ENCODE peak calls at places on chromosomes 5 and 9, in nine cellular contexts. V is astrocyte of the spinal cord; I is cardiac muscle cell; B is GM23338; G is upper lobe of left lung; Q is CD4-positive, alpha-beta T cell; U is upper lobe of right lung; S is fibroblast of lung; L is GM12865. T is an unnamed sample.

GRCh38 chr9:114170792-114171461 is 15.6 kb downstream of the COL27A1 start:
- DNase-seq in V (no peak), I (no peak), S (no peak), L (no peak), G (no peak), U (no peak), Q (no peak), B (no peak), T (no peak)

GRCh38 chr5:128378636-128379035 is 159.4 kb downstream of the FBN2 start:
- DNase-seq in B (no peak), L (no peak), S (peak), Q (no peak), V (peak), U (no peak), I (no peak), G (no peak), T (no peak)

GRCh38 chr9:92969516-92970466 is 22.5 kb downstream of the FGD3 start:
- DNase-seq in V (no peak), S (no peak), I (no peak), L (no peak), B (no peak), U (peak), G (no peak), Q (peak), T (no peak)

GRCh38 chr5:141757402-141757801 is 75.4 kb upstream of the ARAP3 start:
- DNase-seq in B (peak), U (no peak), S (peak), I (peak), V (no peak), G (no peak), L (no peak), Q (no peak), T (no peak)

GRCh38 chr5:145117285-145117684 is 717.9 kb downstream of the PRELID2 start:
- DNase-seq in I (no peak), B (no peak), V (no peak), L (no peak), U (no peak), G (no peak), Q (no peak), S (no peak), T (no peak)

GRCh38 chr5:140018096-140018481 is 25.0 kb downstream of the NRG2 start:
- DNase-seq in I (no peak), B (no peak), S (no peak), V (no peak), Q (no peak), L (no peak), U (no peak), G (no peak), T (no peak)

GRCh38 chr5:159043551-159043950 is 56.2 kb downstream of the EBF1 start:
- DNase-seq in U (no peak), G (no peak), B (no peak), L (no peak), Q (no peak), I (no peak), S (no peak), V (no peak), T (no peak)

GRCh38 chr9:111661150-111661801 is at the start of gene GNG10:
- DNase-seq in I (peak), V (peak), L (peak), G (peak), Q (peak), S (peak), U (peak), B (peak), T (peak)

GRCh38 chr5:111583761-111584203 is 71.4 kb upstream of the STARD4 start:
- DNase-seq in U (no peak), G (no peak), L (no peak), V (no peak), B (no peak), S (peak), Q (no peak), I (peak), T (no peak)

GRCh38 chr9:81370650-81371049 is 318.7 kb downstream of the TLE1 start:
- DNase-seq in S (no peak), I (no peak), U (no peak), L (no peak), B (no peak), G (no peak), Q (no peak), V (no peak), T (no peak)

GRCh38 chr9:70143394-70144130 is 99.9 kb downstream of the MAMDC2 start:
- DNase-seq in B (no peak), I (no peak), S (no peak), U (no peak), G (no peak), L (no peak), Q (no peak), V (no peak), T (no peak)

GRCh38 chr9:95089916-95090791 is 227.4 kb downstream of the FANCC start:
- DNase-seq in I (no peak), L (no peak), U (no peak), B (no peak), V (no peak), G (no peak), Q (no peak), S (no peak), T (no peak)

GRCh38 chr9:132903574-132904495 is 25.1 kb downstream of the SPACA9 start:
- DNase-seq in V (peak), B (peak), G (no peak), U (no peak), I (no peak), L (no peak), S (no peak), Q (no peak), T (no peak)

GRCh38 chr5:56319281-56320242 is 86.4 kb upstream of the ANKRD55 start:
- DNase-seq in G (peak), S (peak), B (no peak), Q (no peak), V (peak), U (peak), L (peak), I (peak), T (no peak)

GRCh38 chr5:172690258-172691075 is 49.4 kb downstream of the NEURL1B start:
- DNase-seq in L (peak), S (no peak), G (no peak), U (no peak), V (no peak), B (no peak), I (peak), Q (no peak), T (no peak)

GRCh38 chr9:109704546-109704945 is 75.5 kb upstream of the PALM2AKAP2 start:
- DNase-seq in I (no peak), U (no peak), V (no peak), Q (no peak), B (no peak), L (no peak), G (no peak), S (no peak), T (no peak)

GRCh38 chr5:170503970-170504525 is at the start of gene KCNIP1:
- DNase-seq in U (no peak), I (no peak), V (no peak), B (peak), G (no peak), L (no peak), S (peak), Q (no peak), T (no peak)

GRCh38 chr5:68292316-68292715 is 76.8 kb downstream of the PIK3R1 start:
- DNase-seq in B (no peak), Q (no peak), L (no peak), I (no peak), G (no peak), V (peak), S (peak), U (no peak), T (no peak)

GRCh38 chr9:132027752-132028666 is 51.7 kb downstream of the MED27 start:
- DNase-seq in Q (no peak), B (no peak), S (no peak), G (peak), I (peak), U (no peak), V (no peak), L (no peak), T (no peak)

GRCh38 chr5:25020454-25020853 is 375.7 kb upstream of the CDH10 start:
- DNase-seq in B (peak), I (no peak), S (no peak), V (no peak), U (no peak), G (no peak), L (no peak), Q (no peak), T (no peak)

GRCh38 chr5:107472620-107473064 is 198.1 kb downstream of the EFNA5 start:
- DNase-seq in S (no peak), B (peak), U (no peak), G (no peak), L (no peak), V (no peak), I (no peak), Q (no peak), T (no peak)

GRCh38 chr9:124774131-124774978 is 2.6 kb upstream of the OLFML2A start:
- DNase-seq in L (peak), I (peak), G (peak), S (peak), U (peak), V (peak), B (peak), Q (peak), T (peak)

GRCh38 chr5:61332891-61333350 is 863 bp downstream of the ZSWIM6 start:
- DNase-seq in V (peak), Q (peak), G (peak), B (peak), U (peak), S (peak), I (peak), L (peak), T (no peak)

GRCh38 chr5:122581629-122582028 is 193.3 kb upstream of the SNX2 start:
- DNase-seq in S (no peak), I (no peak), V (no peak), L (no peak), B (no peak), G (no peak), Q (no peak), U (no peak), T (no peak)

GRCh38 chr9:127490831-127491230 is 39.5 kb downstream of the LRSAM1 start:
- DNase-seq in V (no peak), B (no peak), Q (no peak), U (no peak), S (no peak), G (no peak), L (no peak), I (no peak), T (no peak)

GRCh38 chr9:120875954-120876841 is 790 bp downstream of the PHF19 start:
- DNase-seq in S (peak), Q (peak), I (peak), L (peak), G (peak), B (peak), V (peak), U (peak), T (peak)

GRCh38 chr5:66164044-66164790 is 20.1 kb downstream of the SREK1 start:
- DNase-seq in S (no peak), G (no peak), L (no peak), U (no peak), B (no peak), I (peak), V (no peak), Q (no peak), T (no peak)

GRCh38 chr5:90613918-90614504 is 55.4 kb downstream of the ADGRV1 start:
- DNase-seq in B (no peak), L (no peak), G (no peak), Q (no peak), I (no peak), V (peak), S (peak), U (no peak), T (no peak)

GRCh38 chr9:87620727-87621322 is 105.1 kb upstream of the CTSL start:
- DNase-seq in I (no peak), S (no peak), G (no peak), U (no peak), Q (no peak), L (no peak), V (no peak), B (no peak), T (no peak)

GRCh38 chr5:53067641-53068040 is 41.9 kb downstream of the MOCS2 start:
- DNase-seq in U (no peak), G (no peak), Q (no peak), S (peak), I (peak), V (peak), B (no peak), L (no peak), T (no peak)

GRCh38 chr9:6552033-6552737 is 93.3 kb downstream of the GLDC start:
- DNase-seq in S (peak), L (no peak), B (peak), V (peak), U (no peak), Q (no peak), G (no peak), I (peak), T (no peak)

GRCh38 chr9:1057910-1058309 is 7.8 kb downstream of the DMRT2 start:
- DNase-seq in I (no peak), V (no peak), Q (no peak), G (no peak), L (peak), S (no peak), U (no peak), B (no peak), T (no peak)

GRCh38 chr5:68126871-68127270 is 88.7 kb upstream of the PIK3R1 start:
- DNase-seq in V (no peak), B (no peak), L (no peak), U (no peak), I (no peak), Q (no peak), G (no peak), S (no peak), T (no peak)

GRCh38 chr5:10557747-10558295 is 6.0 kb upstream of the ANKRD33B start:
- DNase-seq in Q (no peak), G (no peak), S (peak), U (no peak), I (no peak), V (no peak), L (no peak), B (no peak), T (no peak)
- TF ChIP-seq CTCF in Q (no peak), G (no peak), S (no peak), U (no peak), I (no peak), V (no peak), L (no peak), B (no peak), T (no peak)

DNA sequence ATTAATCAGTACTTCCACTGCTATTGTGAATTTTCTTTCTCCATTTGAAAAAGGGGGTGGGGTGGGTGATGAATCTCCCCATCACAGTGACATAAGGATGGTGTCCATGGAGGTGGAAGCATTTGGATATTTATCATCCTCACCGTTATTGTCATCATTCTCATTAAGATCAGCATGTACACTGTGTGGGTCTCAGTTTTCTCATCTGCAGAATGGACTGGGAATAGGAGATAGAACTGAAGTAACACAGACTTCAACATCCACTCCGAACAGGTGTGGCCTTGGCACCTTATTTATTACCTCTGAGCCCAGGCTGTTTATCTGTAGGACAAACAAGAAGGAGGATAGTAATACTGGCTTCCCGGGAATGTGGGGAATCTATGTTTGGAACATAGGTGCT is 165.9 kb downstream of the PAPPA start:
- DNase-seq in S (no peak), Q (no peak), B (no peak), G (no peak), V (no peak), I (no peak), U (no peak), L (no peak), T (no peak)
- TF ChIP-seq CTCF in S (no peak), Q (no peak), B (no peak), G (no peak), V (no peak), I (no peak), U (no peak), L (no peak), T (no peak)

DNA sequence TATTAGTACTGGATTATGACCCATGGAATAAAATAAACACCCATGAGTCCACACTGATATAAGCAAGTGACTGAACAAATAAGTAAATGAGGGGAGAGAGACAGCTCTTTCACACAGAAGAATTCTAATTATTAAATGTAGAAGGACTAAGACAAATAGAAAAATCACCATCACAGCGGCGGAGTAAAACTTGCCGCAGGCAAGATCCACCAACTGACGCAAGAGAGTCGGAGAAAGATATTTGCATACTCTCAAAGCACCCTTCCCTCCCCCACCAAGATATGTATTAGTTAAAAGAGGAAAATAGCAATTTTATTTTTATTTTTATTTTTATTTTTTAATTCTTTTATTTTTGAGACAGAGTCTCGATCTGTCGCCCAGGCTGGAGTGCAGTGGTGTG is 14.6 kb upstream of the N4BP3 start:
- DNase-seq in Q (no peak), V (no peak), B (no peak), U (no peak), S (no peak), G (no peak), L (no peak), I (no peak), T (no peak)
- TF ChIP-seq CTCF in Q (no peak), V (no peak), B (no peak), U (no peak), S (no peak), G (no peak), L (no peak), I (no peak), T (no peak)

DNA sequence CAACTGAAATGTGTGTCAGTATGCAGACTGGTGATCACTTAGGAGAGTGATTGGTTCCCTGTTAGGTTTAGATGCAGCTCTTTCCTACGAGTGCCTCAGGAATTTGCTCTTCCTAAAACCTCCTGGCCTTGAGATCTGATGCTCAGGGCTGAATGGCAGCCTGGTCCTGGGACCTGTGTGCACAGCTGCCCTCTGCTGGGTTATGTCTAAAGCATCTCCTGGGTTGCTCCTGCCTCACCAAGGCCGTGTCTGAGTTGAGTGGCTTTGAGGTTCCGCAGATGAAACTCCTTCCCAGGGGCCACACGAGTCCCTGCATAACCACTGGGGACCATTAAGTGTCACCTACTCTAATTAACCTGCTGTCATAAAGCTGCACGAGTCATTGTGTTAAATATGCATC is 59.5 kb downstream of the MVB12B start:
- DNase-seq in I (peak), Q (no peak), S (no peak), U (no peak), B (peak), V (no peak), L (peak), G (peak), T (peak)
- TF ChIP-seq CTCF in I (peak), Q (no peak), S (no peak), U (peak), B (peak), V (peak), L (peak), G (no peak), T (peak)

GRCh38 chr9:82532504-82532903 is 530.4 kb downstream of the RASEF start:
- DNase-seq in G (no peak), I (peak), B (no peak), L (no peak), U (no peak), Q (no peak), S (peak), V (no peak), T (no peak)
- TF ChIP-seq CTCF in G (no peak), I (peak), B (peak), L (no peak), U (peak), Q (no peak), S (no peak), V (peak), T (peak)

T was measured in OCI-LY7.